ENCODE peak calls at places on chromosomes 2 and 18, in four cellular contexts. T is SHP77, L is erythroblast, X is A549. D is an unnamed sample.

GRCh38 chr2:10868465-10869314 is 43.0 kb upstream of the KCNF1 start:
- DNase-seq in T (no peak), L (no peak), X (no peak), D (no peak)

GRCh38 chr2:119350311-119350998 is 16.2 kb downstream of the C2orf76 start:
- DNase-seq in T (no peak), L (no peak), X (no peak), D (peak; percentile 22)

GRCh38 chr18:2955966-2956521 is 56.9 kb downstream of the LPIN2 start:
- DNase-seq in T (no peak), L (no peak), X (no peak), D (no peak)

GRCh38 chr18:59067873-59068272 is 71.8 kb upstream of the SEC11C start:
- DNase-seq in T (peak; percentile 22), L (no peak), X (no peak), D (peak; percentile 43)

GRCh38 chr18:74831571-74832250 is 234.0 kb downstream of the ZNF407 start:
- DNase-seq in T (no peak), L (no peak), X (no peak), D (no peak)

GRCh38 chr2:237190958-237191692 is 105.4 kb downstream of the COPS8 start:
- DNase-seq in T (no peak), L (no peak), X (no peak), D (no peak)

GRCh38 chr2:54652540-54652939 is 70.9 kb upstream of the EML6 start:
- DNase-seq in T (no peak), L (peak; percentile 11), X (no peak), D (no peak)

GRCh38 chr2:110991951-110992350 is 128.8 kb upstream of the BCL2L11 start:
- DNase-seq in T (peak; percentile 11), L (no peak), X (no peak), D (no peak)

GRCh38 chr2:172109670-172110421 is 7.1 kb upstream of the DLX2 start:
- DNase-seq in T (no peak), L (no peak), X (no peak), D (peak; percentile 36)

GRCh38 chr18:26052497-26052896 is 37.9 kb downstream of the SS18 start:
- DNase-seq in T (no peak), L (no peak), X (no peak), D (no peak)

GRCh38 chr2:33411765-33412164 is 64.7 kb upstream of the RASGRP3 start:
- DNase-seq in T (peak; percentile 82), L (no peak), X (peak; percentile 84), D (no peak)

D was measured in WTC11.